ENCODE peak calls at places on chromosomes 3 and 15, in five cellular contexts. L, N, Z, Y and V are unnamed samples.

GRCh38 chr3:124972457-124972856 is 37.9 kb upstream of the MUC13 start:
- DNase-seq in L (no peak), N (no peak), Z (no peak), Y (no peak), V (peak)

GRCh38 chr15:98799461-98799971 is 151.2 kb downstream of the IGF1R start:
- DNase-seq in L (peak), N (no peak), Z (no peak), Y (no peak), V (no peak)

GRCh38 chr3:115019900-115020299 is 127.2 kb downstream of the ZBTB20 start:
- DNase-seq in L (no peak), N (no peak), Z (no peak), Y (no peak), V (no peak)

GRCh38 chr3:77038928-77039605 is 832 bp upstream of the ROBO2 start:
- DNase-seq in L (peak), N (no peak), Z (no peak), Y (no peak), V (no peak)

GRCh38 chr3:133426721-133427120 is 26.9 kb downstream of the BFSP2 start:
- DNase-seq in L (peak), N (no peak), Z (no peak), Y (no peak), V (no peak)

GRCh38 chr3:105827101-105827634 is 41.6 kb downstream of the CBLB start:
- DNase-seq in L (peak), N (no peak), Z (no peak), Y (no peak), V (no peak)

GRCh38 chr3:140629351-140630137 is 48.3 kb upstream of the TRIM42 start:
- DNase-seq in L (peak), N (no peak), Z (no peak), Y (no peak), V (no peak)

GRCh38 chr3:179766416-179767133 is 113.7 kb downstream of the USP13 start:
- DNase-seq in L (no peak), N (no peak), Z (no peak), Y (no peak), V (no peak)

GRCh38 chr15:40430271-40430805 is 10.4 kb upstream of the BAHD1 start:
- DNase-seq in L (no peak), N (no peak), Z (no peak), Y (no peak), V (peak)

GRCh38 chr3:177827517-177828249 is 630.4 kb upstream of the TBL1XR1 start:
- DNase-seq in L (peak), N (no peak), Z (no peak), Y (no peak), V (no peak)

GRCh38 chr15:49122541-49123062 is 32.8 kb downstream of the COPS2 start:
- DNase-seq in L (no peak), N (no peak), Z (no peak), Y (no peak), V (no peak)

GRCh38 chr3:127036209-127037020 is 53.5 kb downstream of the PLXNA1 start:
- DNase-seq in L (no peak), N (no peak), Z (no peak), Y (peak), V (peak)

GRCh38 chr15:64096486-64097431 is 977 bp downstream of the SNX1 start:
- DNase-seq in L (peak), N (no peak), Z (no peak), Y (no peak), V (no peak)

GRCh38 chr3:139353920-139354556 is 10.2 kb downstream of the MRPS22 start:
- DNase-seq in L (peak), N (no peak), Z (no peak), Y (no peak), V (no peak)

GRCh38 chr3:104564045-104564643 is 802.6 kb upstream of the ALCAM start:
- DNase-seq in L (peak), N (peak), Z (no peak), Y (no peak), V (no peak)

GRCh38 chr3:77460326-77460725 is 420.4 kb downstream of the ROBO2 start:
- DNase-seq in L (peak), N (no peak), Z (no peak), Y (no peak), V (no peak)

GRCh38 chr15:81011593-81011992 is 10.9 kb downstream of the TLNRD1 start:
- DNase-seq in L (no peak), N (no peak), Z (no peak), Y (no peak), V (no peak)

GRCh38 chr3:66302288-66302687 is 81.5 kb downstream of the SLC25A26 start:
- DNase-seq in L (no peak), N (no peak), Z (no peak), Y (no peak), V (no peak)

GRCh38 chr3:10926831-10927521 is 65.6 kb upstream of the SLC6A1 start:
- DNase-seq in L (no peak), N (no peak), Z (no peak), Y (no peak), V (no peak)

GRCh38 chr3:193053031-193053430 is 135.4 kb upstream of the MB21D2 start:
- DNase-seq in L (peak), N (no peak), Z (no peak), Y (no peak), V (no peak)

GRCh38 chr3:105598047-105598796 is 231.5 kb downstream of the ALCAM start:
- DNase-seq in L (peak), N (no peak), Z (no peak), Y (no peak), V (no peak)

GRCh38 chr3:13827699-13828098 is 52.2 kb downstream of the WNT7A start:
- DNase-seq in L (no peak), N (no peak), Z (no peak), Y (no peak), V (no peak)

GRCh38 chr3:69444980-69445379 is 59.1 kb upstream of the FRMD4B start:
- DNase-seq in L (no peak), N (no peak), Z (no peak), Y (no peak), V (no peak)